ENCODE peak calls at places on chromosomes 16 and 17, in seven cellular contexts. Y is effector memory CD4-positive, alpha-beta T cell; B is activated T-cell treated with anti-CD3 and anti-CD28 coated beads for 24 hours; C is SHP77; H is amniotic stem cell; A is NCI-H1417; E is cardiac fibroblast. D is an unnamed sample.

GRCh38 chr17:39737761-39738567 is at the start of gene GRB7:
- DNase-seq in Y (no peak), B (no peak), C (no peak), H (no peak), A (peak), E (no peak), D (peak)

GRCh38 chr16:87466975-87467501 is 25.8 kb downstream of the ZCCHC14 start:
- DNase-seq in Y (no peak), B (no peak), C (no peak), H (no peak), A (no peak), E (no peak), D (no peak)

GRCh38 chr16:84982434-84982833 is 28.9 kb downstream of the ZDHHC7 start:
- DNase-seq in Y (no peak), B (no peak), C (no peak), H (no peak), A (no peak), E (no peak), D (no peak)

GRCh38 chr17:45668316-45668715 is 115.8 kb upstream of the CRHR1 start:
- DNase-seq in Y (no peak), B (no peak), C (no peak), H (no peak), A (no peak), E (no peak), D (no peak)

GRCh38 chr16:67679935-67680897 is 13.6 kb downstream of the C16orf86 start:
- DNase-seq in Y (no peak), B (no peak), C (no peak), H (no peak), A (no peak), E (no peak), D (no peak)

GRCh38 chr17:77571141-77571540 is 387.4 kb upstream of the TNRC6C start:
- DNase-seq in Y (no peak), B (no peak), C (no peak), H (no peak), A (peak), E (no peak), D (no peak)

GRCh38 chr17:6450926-6451717 is 6.9 kb downstream of the PIMREG start:
- DNase-seq in Y (no peak), B (no peak), C (no peak), H (no peak), A (no peak), E (no peak), D (no peak)

GRCh38 chr17:57004944-57005579 is 27.1 kb downstream of the SCPEP1 start:
- DNase-seq in Y (no peak), B (no peak), C (no peak), H (no peak), A (no peak), E (no peak), D (no peak)

GRCh38 chr16:20883554-20884239 is 16.5 kb downstream of the DCUN1D3 start:
- DNase-seq in Y (no peak), B (no peak), C (no peak), H (no peak), A (no peak), E (peak), D (no peak)

GRCh38 chr17:72984925-72985322 is 107.6 kb downstream of the SLC39A11 start:
- DNase-seq in Y (no peak), B (no peak), C (no peak), H (no peak), A (no peak), E (no peak), D (no peak)

GRCh38 chr17:67994827-67995567 is 1.3 kb downstream of the C17orf58 start:
- DNase-seq in Y (no peak), B (no peak), C (no peak), H (no peak), A (no peak), E (peak), D (no peak)

GRCh38 chr17:44108440-44109311 is 14.8 kb downstream of the HDAC5 start:
- DNase-seq in Y (no peak), B (no peak), C (peak), H (peak), A (no peak), E (peak), D (peak)

GRCh38 chr16:80606221-80606766 is 65.5 kb downstream of the DYNLRB2 start:
- DNase-seq in Y (no peak), B (no peak), C (no peak), H (no peak), A (no peak), E (no peak), D (no peak)

GRCh38 chr16:5228369-5228768 is 130.8 kb upstream of the EEF2KMT start:
- DNase-seq in Y (no peak), B (no peak), C (no peak), H (no peak), A (no peak), E (no peak), D (no peak)

GRCh38 chr16:2500937-2501750 is 12.6 kb upstream of the ATP6V0C start:
- DNase-seq in Y (peak), B (peak), C (peak), H (no peak), A (peak), E (peak), D (peak)

GRCh38 chr16:75080205-75081029 is 36.2 kb downstream of the LDHD start:
- DNase-seq in Y (no peak), B (no peak), C (no peak), H (peak), A (no peak), E (peak), D (no peak)

GRCh38 chr17:68398731-68399637 is 58.3 kb downstream of the WIPI1 start:
- DNase-seq in Y (no peak), B (no peak), C (peak), H (peak), A (peak), E (peak), D (peak)

GRCh38 chr17:8122391-8122922 is 1.4 kb downstream of the HES7 start:
- DNase-seq in Y (no peak), B (no peak), C (no peak), H (no peak), A (no peak), E (peak), D (no peak)

GRCh38 chr16:86886651-86887050 is 308.3 kb downstream of the FOXL1 start:
- DNase-seq in Y (no peak), B (no peak), C (no peak), H (no peak), A (no peak), E (no peak), D (no peak)

D was measured in lung.